ENCODE peak calls at places on chromosomes 7 and 10, in four cellular contexts. One of them, this sample, is unnamed.
A peak's percentile ranks its signal among the peaks of the same experiment; 100 is the strongest.

GRCh38 chr10:59700709-59701108 is 8.9 kb downstream of the SLC16A9 start:
- DNase-seq in transverse colon: no peak
- DNase-seq in IMR-90: no peak
- DNase-seq in heart left ventricle: no peak
- DNase-seq in this sample: no peak

GRCh38 chr10:13092446-13093102 is 7.4 kb upstream of the OPTN start:
- DNase-seq in transverse colon: no peak
- DNase-seq in IMR-90: no peak
- DNase-seq in heart left ventricle: peak; percentile 13
- DNase-seq in this sample: no peak

GRCh38 chr10:96513686-96514551 is at the start of gene TLL2:
- DNase-seq in transverse colon: peak; percentile 87
- DNase-seq in IMR-90: peak; percentile 84
- DNase-seq in heart left ventricle: peak; percentile 88
- DNase-seq in this sample: peak; percentile 88

GRCh38 chr10:86979977-86980448 is 11.7 kb downstream of the ADIRF start:
- DNase-seq in transverse colon: peak; percentile 55
- DNase-seq in IMR-90: no peak
- DNase-seq in heart left ventricle: peak; percentile 68
- DNase-seq in this sample: no peak

GRCh38 chr7:150927954-150928340 is 50.2 kb downstream of the KCNH2 start:
- DNase-seq in transverse colon: no peak
- DNase-seq in IMR-90: peak; percentile 7
- DNase-seq in heart left ventricle: no peak
- DNase-seq in this sample: no peak

GRCh38 chr7:84949067-84949466 is 237.8 kb downstream of the SEMA3D start:
- DNase-seq in transverse colon: no peak
- DNase-seq in IMR-90: peak; percentile 8
- DNase-seq in heart left ventricle: no peak
- DNase-seq in this sample: no peak

GRCh38 chr10:73837072-73837471 is 25.7 kb upstream of the NDST2 start:
- DNase-seq in transverse colon: no peak
- DNase-seq in IMR-90: peak; percentile 81
- DNase-seq in heart left ventricle: no peak
- DNase-seq in this sample: no peak

GRCh38 chr7:85471740-85472139 is 284.9 kb upstream of the SEMA3D start:
- DNase-seq in transverse colon: no peak
- DNase-seq in IMR-90: peak; percentile 86
- DNase-seq in heart left ventricle: no peak
- DNase-seq in this sample: no peak

GRCh38 chr10:129964611-129965417 is 740 bp upstream of the EBF3 start:
- DNase-seq in transverse colon: no peak
- DNase-seq in IMR-90: no peak
- DNase-seq in heart left ventricle: no peak
- DNase-seq in this sample: no peak

GRCh38 chr7:113629244-113629643 is 289.6 kb downstream of the PPP1R3A start:
- DNase-seq in transverse colon: no peak
- DNase-seq in IMR-90: peak; percentile 60
- DNase-seq in heart left ventricle: no peak
- DNase-seq in this sample: no peak

GRCh38 chr7:122438492-122438891 is 133.9 kb upstream of the FEZF1 start:
- DNase-seq in transverse colon: no peak
- DNase-seq in IMR-90: no peak
- DNase-seq in heart left ventricle: no peak
- DNase-seq in this sample: no peak

GRCh38 chr7:3260425-3260762 is 40.7 kb upstream of the SDK1 start:
- DNase-seq in transverse colon: no peak
- DNase-seq in IMR-90: peak; percentile 41
- DNase-seq in heart left ventricle: no peak
- DNase-seq in this sample: peak; percentile 40

GRCh38 chr10:120505056-120505455 is 48.0 kb downstream of the PLPP4 start:
- DNase-seq in transverse colon: no peak
- DNase-seq in IMR-90: no peak
- DNase-seq in heart left ventricle: no peak
- DNase-seq in this sample: no peak

GRCh38 chr10:11573497-11573896 is 38.0 kb downstream of the USP6NL start:
- DNase-seq in transverse colon: no peak
- DNase-seq in IMR-90: peak; percentile 63
- DNase-seq in heart left ventricle: no peak
- DNase-seq in this sample: no peak

GRCh38 chr10:21527634-21528451 is 2.4 kb upstream of the SKIDA1 start:
- DNase-seq in transverse colon: no peak
- DNase-seq in IMR-90: peak; percentile 57
- DNase-seq in heart left ventricle: no peak
- DNase-seq in this sample: no peak

GRCh38 chr10:21528452-21529235 is 3.2 kb upstream of the SKIDA1 start:
- DNase-seq in transverse colon: no peak
- DNase-seq in IMR-90: no peak
- DNase-seq in heart left ventricle: no peak
- DNase-seq in this sample: no peak

GRCh38 chr10:21526184-21526951 is 886 bp upstream of the SKIDA1 start:
- DNase-seq in transverse colon: peak; percentile 70
- DNase-seq in IMR-90: peak; percentile 64
- DNase-seq in heart left ventricle: peak; percentile 89
- DNase-seq in this sample: peak; percentile 92

GRCh38 chr10:21525367-21526183 is at the start of gene SKIDA1:
- DNase-seq in transverse colon: peak; percentile 82
- DNase-seq in IMR-90: peak; percentile 86
- DNase-seq in heart left ventricle: peak; percentile 89
- DNase-seq in this sample: peak; percentile 88

DNA sequence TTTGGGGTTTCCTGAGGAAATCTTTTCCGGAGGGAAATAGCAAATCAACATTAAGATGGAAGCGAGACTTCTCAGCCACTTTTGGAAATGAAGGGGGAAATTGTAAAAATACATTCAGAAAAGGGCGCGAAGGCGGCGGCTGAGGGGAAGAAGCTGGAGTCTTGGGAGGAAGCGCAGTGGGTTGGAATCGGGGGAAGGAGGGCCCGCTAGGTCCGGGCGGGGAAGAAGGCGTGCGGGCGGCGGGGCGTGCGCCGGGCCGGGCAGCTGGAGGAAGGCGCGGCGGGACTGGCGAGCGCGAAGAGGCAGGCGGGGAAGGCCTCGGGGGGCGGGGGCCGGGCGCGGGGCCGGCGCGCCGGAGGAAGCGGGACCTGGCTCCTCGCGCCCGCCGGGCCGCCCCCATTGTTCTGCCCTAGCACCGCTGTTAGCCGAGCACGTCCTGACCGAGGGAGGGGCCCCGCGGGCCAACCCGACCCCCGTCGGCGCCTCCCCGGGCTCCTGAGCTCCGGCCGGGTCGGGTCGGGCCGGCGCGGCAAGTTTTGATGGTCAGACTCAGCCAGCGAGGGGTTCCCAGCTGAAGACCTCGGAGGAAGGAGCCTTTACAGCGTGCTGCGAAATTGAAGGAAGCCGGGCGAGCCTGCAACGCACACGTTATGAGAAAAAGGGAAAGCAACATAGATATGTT is 1.6 kb upstream of the SKIDA1 start:
- DNase-seq in transverse colon: peak; percentile 69
- DNase-seq in IMR-90: peak; percentile 58
- DNase-seq in heart left ventricle: peak; percentile 82
- DNase-seq in this sample: peak; percentile 73
- TF ChIP-seq POLR2A in transverse colon: no peak
- TF ChIP-seq POLR2A in IMR-90: no peak
- TF ChIP-seq POLR2A in heart left ventricle: peak; percentile 32
- TF ChIP-seq POLR2A in this sample: no peak

DNA sequence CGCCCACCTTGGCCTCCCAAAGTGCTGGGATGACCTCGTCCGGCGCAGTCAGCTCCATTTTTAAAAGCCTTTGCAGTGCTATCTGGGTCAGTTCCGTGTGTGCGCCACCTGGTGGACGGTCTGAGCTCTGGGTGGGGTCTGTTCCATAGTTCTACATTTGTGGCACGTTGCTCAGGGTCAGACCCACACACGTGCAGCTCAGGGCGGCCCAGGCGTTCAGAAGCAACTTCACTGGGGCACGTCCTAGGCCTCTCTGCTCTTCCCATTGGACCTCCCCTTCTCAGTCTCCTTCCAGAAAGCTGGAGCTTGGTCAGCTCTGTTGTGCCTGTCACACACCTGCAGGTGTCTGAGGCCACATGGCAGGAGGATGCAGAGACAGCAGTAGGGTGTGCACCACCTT is 137.9 kb downstream of the DNAJB6 start:
- DNase-seq in transverse colon: no peak
- DNase-seq in IMR-90: no peak
- DNase-seq in heart left ventricle: no peak
- DNase-seq in this sample: no peak
- TF ChIP-seq CTCF in transverse colon: peak; percentile 20
- TF ChIP-seq CTCF in IMR-90: peak; percentile 35
- TF ChIP-seq CTCF in heart left ventricle: no peak
- TF ChIP-seq CTCF in this sample: peak; percentile 44

GRCh38 chr10:47165168-47165710 is 134.8 kb upstream of the GDF10 start:
- DNase-seq in transverse colon: no peak
- DNase-seq in IMR-90: no peak
- DNase-seq in heart left ventricle: no peak
- DNase-seq in this sample: no peak
- H3K4me3 ChIP-seq in transverse colon: no peak overlapping the region
- H3K4me3 ChIP-seq in IMR-90: no peak overlapping the region
- H3K4me3 ChIP-seq in heart left ventricle: peak overlapping the region; percentile 32
- H3K4me3 ChIP-seq in this sample: peak overlapping the region; percentile 15

GRCh38 chr7:135168001-135168400 is 2.5 kb downstream of the CYREN start:
- DNase-seq in transverse colon: peak; percentile 48
- DNase-seq in IMR-90: no peak
- DNase-seq in heart left ventricle: no peak
- DNase-seq in this sample: no peak

GRCh38 chr7:135168489-135169140 is 1.9 kb downstream of the CYREN start:
- DNase-seq in transverse colon: no peak
- DNase-seq in IMR-90: no peak
- DNase-seq in heart left ventricle: no peak
- DNase-seq in this sample: no peak

GRCh38 chr7:135169936-135170222 is 628 bp downstream of the CYREN start:
- DNase-seq in transverse colon: no peak
- DNase-seq in IMR-90: no peak
- DNase-seq in heart left ventricle: no peak
- DNase-seq in this sample: no peak

GRCh38 chr7:135169141-135169935 is 1.2 kb downstream of the CYREN start:
- DNase-seq in transverse colon: peak; percentile 76
- DNase-seq in IMR-90: peak; percentile 59
- DNase-seq in heart left ventricle: no peak
- DNase-seq in this sample: no peak

DNA sequence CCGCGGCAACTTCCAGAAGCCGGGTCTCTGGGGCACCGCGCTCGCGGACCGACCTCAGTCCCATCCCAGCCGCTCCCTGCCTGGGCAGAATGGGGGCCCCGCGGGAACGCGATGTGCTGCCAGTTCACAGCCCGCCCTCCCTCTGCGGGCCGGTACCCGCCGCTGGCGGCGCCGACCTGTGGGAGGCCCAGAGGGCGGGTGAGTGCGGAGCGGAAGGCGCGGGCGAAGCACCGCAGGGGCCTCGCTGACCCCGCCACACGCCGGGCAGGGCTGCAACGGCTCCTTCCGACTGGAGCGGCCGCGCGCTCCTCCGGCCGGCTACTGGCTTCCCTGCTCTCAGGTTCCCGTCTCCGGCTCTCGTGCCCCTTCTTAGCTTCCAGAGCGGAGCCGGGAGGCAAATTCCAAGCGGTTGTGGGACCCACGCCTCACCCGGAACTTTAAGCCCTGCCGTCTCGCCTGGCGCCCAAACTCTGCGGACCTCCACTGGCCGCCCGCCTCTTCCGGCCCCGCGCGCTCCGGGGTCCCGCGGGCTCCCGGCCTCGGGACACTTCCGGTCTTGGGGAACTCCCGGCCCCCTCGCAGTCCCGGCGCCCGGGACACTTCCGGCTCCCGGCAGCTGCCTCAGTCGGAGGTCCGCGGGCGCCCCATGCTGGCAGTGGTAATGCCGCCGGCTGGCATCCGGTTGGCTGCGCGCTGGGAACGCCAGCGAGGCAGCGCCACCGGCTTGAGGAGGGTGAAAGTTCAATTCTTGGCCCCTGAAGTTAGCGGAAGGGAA is at the start of gene CYREN:
- DNase-seq in transverse colon: peak; percentile 96
- DNase-seq in IMR-90: peak; percentile 93
- DNase-seq in heart left ventricle: peak; percentile 96
- DNase-seq in this sample: peak; percentile 94
- TF ChIP-seq POLR2A in transverse colon: peak; percentile 77
- TF ChIP-seq POLR2A in IMR-90: peak; percentile 75
- TF ChIP-seq POLR2A in heart left ventricle: peak; percentile 67
- TF ChIP-seq POLR2A in this sample: peak; percentile 19

DNA sequence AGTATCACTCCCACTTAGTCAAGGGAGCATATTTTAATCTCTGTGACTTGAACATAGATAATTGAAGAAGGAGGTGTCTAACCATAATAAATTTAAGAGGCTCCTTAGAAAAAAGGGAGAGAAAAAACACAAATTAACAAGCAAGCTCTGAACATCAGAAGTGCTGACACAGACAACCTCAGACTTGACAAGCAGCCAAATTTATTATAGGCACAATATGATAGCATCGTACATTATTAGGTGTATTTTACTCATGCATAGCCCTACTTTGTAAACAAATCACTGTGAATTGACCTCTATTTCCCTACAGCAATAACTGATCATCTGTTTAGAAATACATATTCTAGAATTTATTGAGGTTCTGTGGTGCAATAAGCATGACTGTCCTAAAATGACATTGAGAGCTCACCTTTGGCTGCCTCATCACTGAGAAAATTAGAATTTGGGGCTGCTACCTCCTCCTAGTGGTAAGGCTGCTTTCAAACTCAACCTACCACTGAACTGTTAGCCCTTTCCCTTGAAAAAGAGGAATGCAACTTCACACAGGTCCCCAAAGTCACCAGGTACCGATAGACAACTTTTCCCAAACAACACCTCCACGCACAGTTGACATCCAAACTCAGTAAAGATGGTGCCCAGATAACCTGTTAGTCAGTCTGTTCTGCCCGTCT is 76.0 kb upstream of the SCIN start:
- DNase-seq in transverse colon: no peak
- DNase-seq in IMR-90: no peak
- DNase-seq in heart left ventricle: no peak
- DNase-seq in this sample: no peak
- TF ChIP-seq CTCF in transverse colon: no peak
- TF ChIP-seq CTCF in IMR-90: no peak
- TF ChIP-seq CTCF in heart left ventricle: no peak
- TF ChIP-seq CTCF in this sample: no peak

DNA sequence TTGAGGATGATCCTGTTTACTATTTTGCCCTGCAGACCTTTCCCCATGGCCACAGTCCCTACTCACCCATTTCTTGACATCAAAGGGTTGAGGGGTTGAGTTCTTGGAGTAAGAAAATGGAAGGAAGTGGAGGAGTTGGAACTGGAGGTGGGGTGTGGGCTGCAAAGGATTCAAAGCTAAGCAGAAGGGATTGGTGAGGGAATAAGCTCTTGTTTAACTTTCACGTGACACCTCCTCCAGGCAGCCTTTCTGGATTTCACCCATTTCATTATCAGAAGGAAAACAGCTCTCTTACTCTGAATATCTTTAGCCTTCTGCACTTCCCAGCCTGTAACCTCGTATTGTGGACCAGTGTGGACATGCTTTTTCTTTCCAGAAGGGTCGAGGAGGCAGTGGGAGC is 13.7 kb downstream of the MOSPD3 start:
- DNase-seq in transverse colon: no peak
- DNase-seq in IMR-90: no peak
- DNase-seq in heart left ventricle: no peak
- DNase-seq in this sample: no peak
- H3K4me3 ChIP-seq in transverse colon: no peak overlapping the region
- H3K4me3 ChIP-seq in IMR-90: peak overlapping the region; percentile 33
- H3K4me3 ChIP-seq in heart left ventricle: peak overlapping the region; percentile 48
- H3K4me3 ChIP-seq in this sample: peak overlapping the region; percentile 21